ENCODE peak calls at places on chromosomes 13 and 19, in six cellular contexts. S is WERI-Rb-1, F is fibroblast of the aortic adventitia, W is IMR-90, R is HAP-1, T is upper lobe of left lung. D is an unnamed sample.

GRCh38 chr19:5826531-5827341 is 12.8 kb downstream of the FUT6 start:
- DNase-seq in S (peak), F (peak), W (no peak), R (peak), T (no peak), D (no peak)

GRCh38 chr13:20369886-20370361 is 137.8 kb upstream of the GJB6 start:
- DNase-seq in S (no peak), F (no peak), W (no peak), R (no peak), T (no peak), D (no peak)

GRCh38 chr19:6228523-6229215 is 51.1 kb downstream of the MLLT1 start:
- DNase-seq in S (no peak), F (no peak), W (no peak), R (no peak), T (peak), D (no peak)

GRCh38 chr19:34408421-34408820 is 4.2 kb downstream of the PDCD2L start:
- DNase-seq in S (no peak), F (no peak), W (no peak), R (no peak), T (no peak), D (no peak)

GRCh38 chr19:34298891-34299510 is 44.6 kb downstream of the GARRE1 start:
- DNase-seq in S (no peak), F (no peak), W (no peak), R (no peak), T (no peak), D (no peak)

GRCh38 chr19:15633122-15633521 is 7.6 kb upstream of the CYP4F3 start:
- DNase-seq in S (no peak), F (no peak), W (no peak), R (no peak), T (no peak), D (no peak)

GRCh38 chr19:45448887-45449299 is 18.9 kb upstream of the FOSB start:
- DNase-seq in S (no peak), F (peak), W (peak), R (no peak), T (no peak), D (no peak)

GRCh38 chr19:22545751-22546150 is 88.4 kb upstream of the ZNF492 start:
- DNase-seq in S (peak), F (no peak), W (no peak), R (no peak), T (no peak), D (peak)

GRCh38 chr13:104318121-104318520 is 1251.9 kb upstream of the SLC10A2 start:
- DNase-seq in S (peak), F (peak), W (peak), R (no peak), T (no peak), D (no peak)

GRCh38 chr13:71876648-71877279 is 9.8 kb upstream of the DACH1 start:
- DNase-seq in S (no peak), F (no peak), W (no peak), R (no peak), T (no peak), D (no peak)

GRCh38 chr19:6718741-6719539 is 1.5 kb downstream of the C3 start:
- DNase-seq in S (peak), F (peak), W (no peak), R (no peak), T (peak), D (peak)

GRCh38 chr13:27922974-27923612 is 3.3 kb downstream of the PDX1 start:
- DNase-seq in S (no peak), F (no peak), W (no peak), R (no peak), T (no peak), D (no peak)

GRCh38 chr19:55165952-55166529 is 372 bp downstream of the DNAAF3 start:
- DNase-seq in S (peak), F (peak), W (peak), R (peak), T (peak), D (peak)

GRCh38 chr13:92354583-92354982 is 872.0 kb upstream of the GPC6 start:
- DNase-seq in S (no peak), F (no peak), W (no peak), R (no peak), T (no peak), D (no peak)

GRCh38 chr19:23075031-23075733 is 41.6 kb upstream of the ZNF730 start:
- DNase-seq in S (peak), F (peak), W (peak), R (no peak), T (peak), D (peak)

GRCh38 chr19:35211545-35212230 is 16.9 kb downstream of the FAM187B start:
- DNase-seq in S (no peak), F (no peak), W (no peak), R (no peak), T (no peak), D (no peak)

GRCh38 chr19:33671211-33671610 is 49.5 kb downstream of the CHST8 start:
- DNase-seq in S (no peak), F (no peak), W (no peak), R (no peak), T (no peak), D (no peak)

GRCh38 chr19:23526302-23526701 is 131.0 kb upstream of the ZNF91 start:
- DNase-seq in S (no peak), F (no peak), W (no peak), R (no peak), T (no peak), D (no peak)

GRCh38 chr13:100382787-100383186 is 205.8 kb downstream of the GGACT start:
- DNase-seq in S (no peak), F (peak), W (peak), R (no peak), T (no peak), D (no peak)

GRCh38 chr19:17200408-17201079 is 14.6 kb upstream of the USE1 start:
- DNase-seq in S (no peak), F (no peak), W (no peak), R (no peak), T (no peak), D (no peak)

GRCh38 chr13:100428966-100429365 is 159.6 kb downstream of the GGACT start:
- DNase-seq in S (no peak), F (no peak), W (peak), R (no peak), T (no peak), D (peak)

GRCh38 chr19:51020988-51021651 is 1.6 kb upstream of the KLK10 start:
- DNase-seq in S (no peak), F (peak), W (peak), R (peak), T (no peak), D (peak)

GRCh38 chr19:16739546-16739945 is 19.9 kb downstream of the NWD1 start:
- DNase-seq in S (no peak), F (no peak), W (no peak), R (no peak), T (no peak), D (peak)

GRCh38 chr13:46575843-46576242 is 22.9 kb downstream of the LRCH1 start:
- DNase-seq in S (peak), F (peak), W (peak), R (no peak), T (no peak), D (no peak)

GRCh38 chr19:5309438-5310204 is 31.0 kb downstream of the PTPRS start:
- DNase-seq in S (no peak), F (peak), W (no peak), R (no peak), T (no peak), D (no peak)

GRCh38 chr13:106795847-106796246 is 227.9 kb upstream of the ARGLU1 start:
- DNase-seq in S (no peak), F (no peak), W (no peak), R (no peak), T (no peak), D (no peak)

GRCh38 chr19:50496189-50497029 is 14.6 kb downstream of the JOSD2 start:
- DNase-seq in S (peak), F (no peak), W (no peak), R (no peak), T (peak), D (no peak)

GRCh38 chr19:50548191-50549058 is 19.8 kb downstream of the LRRC4B start:
- DNase-seq in S (no peak), F (no peak), W (no peak), R (no peak), T (no peak), D (no peak)

GRCh38 chr19:12891553-12892021 is 627 bp downstream of the GCDH start:
- DNase-seq in S (no peak), F (no peak), W (no peak), R (no peak), T (no peak), D (peak)

GRCh38 chr19:38686530-38686888 is 39.1 kb downstream of the ACTN4 start:
- DNase-seq in S (peak), F (no peak), W (no peak), R (no peak), T (no peak), D (no peak)

GRCh38 chr13:76884571-76885202 is 1.5 kb downstream of the KCTD12 start:
- DNase-seq in S (no peak), F (peak), W (peak), R (no peak), T (no peak), D (no peak)

GRCh38 chr19:29381353-29382203 is 144.2 kb upstream of the VSTM2B start:
- DNase-seq in S (no peak), F (no peak), W (no peak), R (no peak), T (no peak), D (no peak)

GRCh38 chr13:25167349-25167748 is 4.7 kb downstream of the AMER2 start:
- DNase-seq in S (no peak), F (no peak), W (no peak), R (no peak), T (no peak), D (no peak)

GRCh38 chr13:51928231-51928630 is 66.5 kb downstream of the CCDC70 start:
- DNase-seq in S (peak), F (no peak), W (no peak), R (no peak), T (no peak), D (no peak)

GRCh38 chr19:54305141-54305540 is 7.8 kb downstream of the LILRA5 start:
- DNase-seq in S (no peak), F (no peak), W (no peak), R (no peak), T (no peak), D (no peak)

GRCh38 chr19:46718157-46718933 is 1.4 kb upstream of the PRKD2 start:
- DNase-seq in S (peak), F (no peak), W (no peak), R (peak), T (no peak), D (peak)
- H3K4me3 ChIP-seq in S (no peak), F (no peak), W (no peak), R (no peak), T (peak), D (peak)

DNA sequence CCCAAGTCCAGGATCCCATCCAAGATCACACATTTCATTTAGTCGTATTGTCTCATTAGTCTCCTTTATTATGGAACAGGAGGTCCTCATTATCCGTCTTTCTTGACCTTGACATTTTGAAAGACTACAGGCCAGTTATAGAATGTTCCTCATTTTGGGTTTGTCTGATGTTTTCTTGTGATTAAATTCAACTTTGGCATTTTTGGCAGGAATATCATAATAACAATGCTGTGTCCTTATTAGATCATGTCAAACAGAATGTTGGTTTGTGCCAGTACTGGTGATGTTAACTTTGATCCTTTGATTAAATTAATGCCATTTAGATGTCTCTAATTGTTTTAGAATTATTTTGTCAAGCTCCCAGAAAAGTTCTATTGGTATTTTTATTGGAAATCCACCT is 106.5 kb upstream of the FRY start:
- DNase-seq in S (no peak), F (no peak), W (no peak), R (no peak), T (no peak), D (no peak)
- H3K4me3 ChIP-seq in S (no peak), F (no peak), W (no peak), R (no peak), T (no peak), D (no peak)

DNA sequence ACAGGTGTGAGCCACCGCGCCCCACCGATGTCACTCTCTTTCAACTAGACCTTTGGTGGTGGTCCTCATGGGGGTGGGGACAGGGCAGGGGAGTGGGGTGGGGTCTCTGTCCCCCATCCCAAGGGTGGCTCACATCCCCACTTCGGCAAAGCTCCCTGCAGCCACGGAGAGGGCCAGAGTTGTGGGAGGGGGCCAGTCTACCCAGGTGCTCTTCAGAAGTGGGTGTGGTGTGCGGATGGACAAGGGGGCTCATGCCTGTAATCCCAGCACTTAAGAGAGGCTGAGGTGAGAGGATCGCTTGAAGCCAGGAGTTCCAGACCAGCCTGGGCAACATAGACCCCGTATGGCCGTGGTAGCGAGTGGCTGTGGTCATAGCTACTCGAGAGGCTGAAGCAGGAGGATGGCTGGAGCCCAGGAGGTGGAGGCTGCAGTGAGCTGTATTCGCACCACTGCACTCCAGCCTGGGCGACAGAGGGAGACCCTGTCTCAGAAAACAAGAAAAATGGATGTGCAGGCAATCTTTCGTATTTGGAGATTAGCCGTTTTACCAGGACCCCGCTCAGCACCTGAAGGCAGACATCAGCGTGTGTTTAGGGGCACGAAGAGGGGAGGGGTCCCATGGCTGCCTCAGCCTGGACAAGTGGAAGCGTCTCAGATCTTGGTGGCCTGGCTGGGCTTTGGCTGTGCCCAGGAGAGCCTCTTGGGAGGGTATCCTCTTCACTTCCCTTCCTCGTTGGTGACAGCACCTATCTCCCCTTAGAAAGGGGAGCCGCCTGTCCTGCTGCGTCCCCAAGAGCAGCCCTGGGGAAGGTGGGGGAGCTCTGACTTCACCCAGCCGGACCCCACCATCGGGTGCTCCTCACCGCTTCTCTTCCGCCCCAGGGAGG is 863 bp downstream of the TGFBR3L start:
- DNase-seq in S (peak), F (no peak), W (no peak), R (no peak), T (peak), D (no peak)
- H3K4me3 ChIP-seq in S (peak), F (no peak), W (peak), R (no peak), T (peak), D (peak)

GRCh38 chr19:14265285-14266036 is 59.5 kb upstream of the ADGRL1 start:
- DNase-seq in S (peak), F (no peak), W (no peak), R (no peak), T (peak), D (no peak)
- H3K4me3 ChIP-seq in S (peak), F (no peak), W (no peak), R (no peak), T (no peak), D (no peak)

DNA sequence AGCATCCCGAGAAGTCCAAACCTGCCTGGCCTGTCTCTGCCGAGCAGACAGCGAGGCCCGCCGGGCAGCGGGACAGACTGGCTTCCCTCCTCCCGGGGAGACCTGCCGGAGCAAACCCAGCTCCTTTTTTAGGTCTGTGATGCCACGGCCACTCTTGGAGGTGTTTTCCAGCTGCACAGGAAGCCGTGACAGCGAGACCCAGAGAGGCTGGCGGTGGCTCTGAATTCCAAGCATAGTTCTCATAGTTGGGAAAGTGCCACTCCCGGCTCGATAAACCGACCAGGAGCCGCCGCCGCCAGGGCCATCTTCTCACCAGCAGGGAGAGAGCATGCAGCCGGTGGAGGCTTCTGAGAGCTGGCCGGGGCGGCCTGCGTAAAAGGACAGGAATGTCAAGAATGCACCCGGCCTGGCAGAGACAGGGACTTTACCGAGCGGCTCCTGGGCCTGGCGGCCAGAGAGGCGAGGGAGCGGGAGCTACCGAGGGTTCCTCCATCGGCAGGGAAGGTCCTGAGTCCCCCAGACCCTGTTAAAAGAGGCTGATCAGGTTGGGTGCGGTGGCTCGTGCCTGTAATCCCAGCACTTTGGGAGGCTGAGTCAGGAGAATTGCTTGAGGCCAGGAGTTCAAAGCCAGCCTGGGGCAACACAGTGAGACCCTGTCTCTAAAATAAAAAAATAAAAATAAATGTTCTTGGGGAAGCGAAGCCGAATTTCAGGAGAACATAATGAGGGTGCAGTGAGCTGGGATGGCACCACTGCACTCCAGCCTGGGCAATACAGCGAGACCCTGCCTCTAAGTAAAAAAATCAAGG is 64.9 kb downstream of the GADD45B start:
- DNase-seq in S (no peak), F (peak), W (peak), R (peak), T (peak), D (no peak)
- H3K4me3 ChIP-seq in S (no peak), F (peak), W (peak), R (no peak), T (no peak), D (no peak)

DNA sequence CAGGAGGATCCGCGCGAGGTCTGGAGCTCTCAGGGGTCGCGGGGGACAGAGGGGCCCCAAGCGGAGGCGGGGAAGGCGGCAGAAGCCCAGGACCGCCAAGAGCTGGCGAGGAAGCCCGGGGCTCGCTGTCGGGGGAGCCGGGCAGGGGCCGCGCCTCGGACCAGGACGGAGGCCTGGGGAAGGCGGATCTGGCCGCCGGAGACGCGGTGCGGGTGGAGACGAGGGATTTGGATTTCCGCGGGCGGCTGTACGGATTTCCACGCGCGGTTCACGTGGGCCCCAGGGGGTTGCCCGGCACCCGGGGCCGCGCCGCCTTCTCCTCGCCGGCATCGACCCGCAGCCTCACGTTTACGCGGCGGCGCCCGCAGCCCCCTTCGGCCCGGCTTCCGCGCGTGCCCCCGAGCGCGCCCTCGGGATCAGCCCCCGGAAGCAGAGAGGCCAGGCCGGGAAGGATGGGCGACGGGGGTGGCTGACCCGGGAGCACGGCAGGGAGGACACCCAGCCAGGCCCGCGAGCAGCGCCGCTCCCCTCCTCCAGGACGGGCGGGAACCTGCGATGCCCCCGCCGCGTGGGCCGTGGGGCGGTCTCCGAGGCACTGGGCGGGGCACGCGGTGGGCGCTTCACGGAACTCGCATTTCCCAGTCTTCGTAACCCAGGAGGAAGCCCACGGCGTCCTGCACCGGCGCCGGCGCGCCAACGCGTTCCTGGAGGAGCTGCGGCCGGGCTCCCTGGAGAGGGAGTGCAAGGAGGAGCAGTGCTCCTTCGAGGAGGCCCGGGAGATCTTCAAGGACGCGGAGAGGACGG is 4.7 kb downstream of the F7 start:
- DNase-seq in S (no peak), F (no peak), W (no peak), R (no peak), T (peak), D (no peak)
- H3K4me3 ChIP-seq in S (no peak), F (no peak), W (peak), R (no peak), T (peak), D (no peak)

GRCh38 chr19:4060621-4061177 is 6.0 kb downstream of the ZBTB7A start:
- DNase-seq in S (no peak), F (no peak), W (no peak), R (no peak), T (peak), D (peak)
- H3K4me3 ChIP-seq in S (no peak), F (peak), W (no peak), R (no peak), T (peak), D (peak)

GRCh38 chr19:48465215-48465614 is 4.0 kb upstream of the CYTH2 start:
- DNase-seq in S (no peak), F (no peak), W (no peak), R (no peak), T (no peak), D (no peak)
- H3K4me3 ChIP-seq in S (no peak), F (no peak), W (no peak), R (no peak), T (no peak), D (no peak)